ENCODE peak calls at places on chromosomes 1 and 21, in five cellular contexts. S is spleen, Q is breast epithelium, A is endothelial cell of umbilical vein, X is sigmoid colon. Y is an unnamed sample. For H3K4me1, the result is how much of the 10 kb centered on the place peaks cover.

GRCh38 chr1:67514299-67514698 is 84.1 kb upstream of the SERBP1 start:
- DNase-seq in A (no peak), X (no peak), S (no peak), Q (no peak), Y (no peak)

GRCh38 chr1:56508523-56508983 is 70.8 kb downstream of the PLPP3 start:
- DNase-seq in A (no peak), X (peak), Q (no peak), S (no peak), Y (no peak)

GRCh38 chr1:51675177-51675780 is 58.4 kb downstream of the OSBPL9 start:
- DNase-seq in A (no peak), X (no peak), Q (no peak), S (no peak), Y (no peak)

GRCh38 chr21:42387843-42388242 is 8.0 kb downstream of the TMPRSS3 start:
- DNase-seq in A (no peak), S (peak), X (peak), Q (no peak), Y (no peak)

GRCh38 chr1:180946056-180946455 is 33.4 kb downstream of the KIAA1614 start:
- DNase-seq in Q (no peak), A (no peak), X (no peak), S (no peak), Y (no peak)

GRCh38 chr1:21397813-21398188 is 42.1 kb upstream of the NBPF3 start:
- DNase-seq in A (no peak), Q (no peak), X (no peak), S (no peak), Y (no peak)

GRCh38 chr1:205813755-205814058 is 709 bp upstream of the SLC41A1 start:
- DNase-seq in Q (no peak), S (no peak), A (no peak), X (no peak), Y (no peak)

GRCh38 chr1:173050865-173051264 is at the start of gene TNFSF18:
- DNase-seq in Q (no peak), S (no peak), X (no peak), A (peak), Y (no peak)

GRCh38 chr1:181608386-181608785 is 125.1 kb downstream of the CACNA1E start:
- DNase-seq in S (no peak), Q (no peak), A (no peak), X (no peak), Y (no peak)

GRCh38 chr1:59730759-59731478 is 83.8 kb upstream of the HOOK1 start:
- DNase-seq in X (peak), A (peak), S (no peak), Q (peak), Y (peak)

GRCh38 chr1:243388276-243388675 is 132.4 kb downstream of the SDCCAG8 start:
- DNase-seq in X (no peak), Q (no peak), A (no peak), S (no peak), Y (no peak)

GRCh38 chr1:42422672-42423236 is 33.1 kb downstream of the ZMYND12 start:
- DNase-seq in S (no peak), A (no peak), X (no peak), Q (no peak), Y (no peak)

GRCh38 chr1:235675152-235675890 is 25.7 kb upstream of the GNG4 start:
- DNase-seq in S (no peak), Q (no peak), A (no peak), X (no peak), Y (no peak)

GRCh38 chr1:54354899-54355298 is 51.3 kb downstream of the SSBP3 start:
- DNase-seq in S (no peak), Q (no peak), X (no peak), A (peak), Y (no peak)

GRCh38 chr1:30824736-30825429 is 67.3 kb upstream of the LAPTM5 start:
- DNase-seq in A (no peak), S (no peak), X (no peak), Q (no peak), Y (no peak)
- H3K4me1 ChIP-seq in A (under half), S (under half), X (half or more), Q (under half), Y (under half)

GRCh38 chr1:7007902-7008301 is 222.6 kb downstream of the CAMTA1 start:
- DNase-seq in Q (no peak), X (no peak), S (peak), A (no peak), Y (no peak)

GRCh38 chr1:7003676-7004075 is 218.4 kb downstream of the CAMTA1 start:
- DNase-seq in S (no peak), A (no peak), X (no peak), Q (no peak), Y (no peak)

GRCh38 chr1:7004181-7004580 is 218.9 kb downstream of the CAMTA1 start:
- DNase-seq in X (no peak), A (no peak), Q (no peak), S (no peak), Y (no peak)

GRCh38 chr1:7006996-7007871 is 222.0 kb downstream of the CAMTA1 start:
- DNase-seq in X (no peak), S (peak), A (no peak), Q (no peak), Y (no peak)

GRCh38 chr1:7005762-7006161 is 220.5 kb downstream of the CAMTA1 start:
- DNase-seq in A (no peak), S (peak), Q (no peak), X (no peak), Y (no peak)
- TF ChIP-seq POLR2AphosphoS5 in A (no peak), S (no peak), Q (no peak), X (no peak), Y (no peak)

GRCh38 chr21:36908260-36908908 is 58.1 kb downstream of the HLCS start:
- DNase-seq in S (no peak), A (no peak), Q (no peak), X (no peak), Y (no peak)
- H3K27ac ChIP-seq in S (no peak), A (no peak), Q (no peak), X (no peak), Y (no peak)

GRCh38 chr1:203273206-203273868 is 32.0 kb upstream of the BTG2 start:
- DNase-seq in X (peak), Q (peak), A (peak), S (peak), Y (peak)
- H3K4me1 ChIP-seq in X (half or more), Q (under half), A (under half), S (half or more), Y (under half)

GRCh38 chr21:29130234-29130993 is at the start of gene MAP3K7CL:
- DNase-seq in X (peak), A (no peak), Q (no peak), S (no peak), Y (no peak)

GRCh38 chr21:29135481-29135880 is 5.0 kb downstream of the MAP3K7CL start:
- DNase-seq in A (no peak), Q (no peak), S (no peak), X (no peak), Y (no peak)

GRCh38 chr21:29133241-29133640 is 2.8 kb downstream of the MAP3K7CL start:
- DNase-seq in A (no peak), S (no peak), Q (no peak), X (no peak), Y (no peak)

GRCh38 chr21:29133796-29134195 is 3.4 kb downstream of the MAP3K7CL start:
- DNase-seq in A (no peak), S (no peak), Q (no peak), X (no peak), Y (no peak)
- TF ChIP-seq POLR2AphosphoS5 in A (no peak), S (no peak), Q (no peak), X (peak), Y (no peak)

DNA sequence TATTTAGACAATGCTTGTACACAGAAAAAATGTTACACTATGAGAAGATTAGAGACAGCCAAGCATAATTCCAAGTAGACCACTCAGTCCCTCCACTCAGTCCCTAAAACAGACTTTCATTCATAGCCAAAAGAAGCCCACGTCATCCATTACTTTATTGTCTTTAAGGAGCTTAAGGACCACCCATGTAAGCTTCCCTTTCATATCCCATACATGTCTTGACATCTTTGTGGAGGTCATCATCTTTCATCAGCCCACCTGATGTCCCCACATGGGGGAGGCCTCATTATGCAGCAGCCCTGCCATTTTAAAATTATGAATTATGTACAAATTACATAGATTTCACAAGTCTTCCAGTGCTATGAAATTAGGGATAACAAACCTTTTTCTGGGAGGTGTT is 92.6 kb upstream of the PALMD start:
- DNase-seq in A (no peak), Q (no peak), S (no peak), X (no peak), Y (no peak)
- H3K27ac ChIP-seq in A (no peak), Q (no peak), S (no peak), X (no peak), Y (no peak)

DNA sequence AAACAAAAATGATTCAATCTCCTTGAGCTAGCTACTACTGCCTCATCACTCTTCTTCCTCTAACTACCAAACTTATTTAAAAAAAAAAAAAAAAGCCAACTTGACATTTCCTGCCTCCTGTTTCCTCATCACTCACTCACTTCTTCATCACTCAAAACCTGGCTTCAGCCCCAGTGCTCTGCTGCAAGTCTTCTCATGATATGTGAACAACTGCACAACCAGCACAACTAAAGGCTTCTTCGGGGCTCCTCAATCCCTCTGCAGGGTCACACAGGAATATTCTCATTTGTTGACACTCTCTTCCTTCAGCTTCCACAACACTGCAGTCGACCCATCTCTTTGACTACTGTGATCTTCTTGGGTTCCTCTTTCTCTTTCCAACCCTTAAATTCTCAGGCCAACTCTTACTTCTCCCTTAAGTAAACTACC is 7.6 kb downstream of the MTF1 start:
- DNase-seq in A (peak), X (no peak), S (no peak), Q (no peak), Y (no peak)
- H3K4me1 ChIP-seq in A (under half), X (under half), S (half or more), Q (under half), Y (under half)

Y was measured in Panc1.